ENCODE peak calls at places on chromosomes 6 and 20, in eight cellular contexts. J is GM23248, V is hepatocyte, C is neural progenitor cell, S is H9, Y is A549, O is mesenchymal stem cell, A is IMR-90. F is an unnamed sample.

GRCh38 chr20:38757145-38757800 is 9.0 kb downstream of the ACTR5 start:
- DNase-seq in S (no peak), V (no peak), Y (no peak), A (no peak), C (no peak), J (no peak), O (no peak), F (no peak)

GRCh38 chr6:169663468-169663867 is 38.4 kb downstream of the WDR27 start:
- DNase-seq in J (no peak), V (no peak), Y (no peak), S (no peak), O (no peak), A (no peak), C (no peak), F (no peak)

GRCh38 chr20:12592756-12593155 is 416.0 kb upstream of the SPTLC3 start:
- DNase-seq in V (no peak), O (no peak), Y (no peak), A (no peak), C (no peak), J (no peak), S (no peak), F (no peak)

GRCh38 chr6:107673076-107673494 is 151.0 kb downstream of the SCML4 start:
- DNase-seq in C (no peak), J (no peak), S (no peak), A (no peak), O (no peak), V (no peak), Y (no peak), F (no peak)

GRCh38 chr20:23161968-23162696 is 76.0 kb upstream of the CD93 start:
- DNase-seq in C (no peak), S (peak), O (peak), V (peak), J (no peak), Y (no peak), A (no peak), F (peak)

GRCh38 chr6:168244961-168245551 is 74.5 kb downstream of the DACT2 start:
- DNase-seq in A (no peak), V (no peak), Y (no peak), C (no peak), J (no peak), O (no peak), S (no peak), F (no peak)

GRCh38 chr20:38806855-38807655 is 1.6 kb downstream of the PPP1R16B start:
- DNase-seq in O (no peak), V (no peak), C (peak), Y (no peak), A (no peak), S (no peak), J (no peak), F (no peak)

GRCh38 chr20:58106143-58106750 is 122.2 kb downstream of the ANKRD60 start:
- DNase-seq in A (no peak), O (no peak), V (no peak), J (peak), S (no peak), C (no peak), Y (no peak), F (no peak)

GRCh38 chr6:119110601-119111548 is 32.4 kb upstream of the FAM184A start:
- DNase-seq in A (peak), V (peak), O (peak), S (no peak), C (peak), J (peak), Y (no peak), F (peak)

GRCh38 chr6:125587624-125588023 is 161.8 kb upstream of the HEY2 start:
- DNase-seq in A (no peak), Y (no peak), O (no peak), S (no peak), C (no peak), V (no peak), J (no peak), F (no peak)

GRCh38 chr6:148593130-148593812 is 153.6 kb upstream of the UST start:
- DNase-seq in J (peak), V (no peak), C (no peak), Y (no peak), A (peak), S (no peak), O (peak), F (no peak)

GRCh38 chr6:29681811-29682210 is 859 bp upstream of the ZFP57 start:
- DNase-seq in O (no peak), S (no peak), V (no peak), J (no peak), Y (no peak), C (no peak), A (no peak), F (no peak)

GRCh38 chr6:140623498-140623897 is 1249.0 kb upstream of the CITED2 start:
- DNase-seq in S (no peak), A (peak), J (peak), C (no peak), Y (no peak), O (peak), V (no peak), F (no peak)

GRCh38 chr20:32828029-32828666 is 8.4 kb downstream of the MAPRE1 start:
- DNase-seq in V (no peak), Y (no peak), A (peak), C (no peak), S (no peak), O (peak), J (peak), F (no peak)

GRCh38 chr20:41342474-41343464 is 2.1 kb downstream of the LPIN3 start:
- DNase-seq in J (no peak), O (no peak), A (no peak), S (no peak), C (no peak), V (no peak), Y (no peak), F (no peak)

GRCh38 chr20:62841705-62842212 is 19.9 kb downstream of the TCFL5 start:
- DNase-seq in S (no peak), C (no peak), J (no peak), O (no peak), V (no peak), A (no peak), Y (no peak), F (no peak)

GRCh38 chr6:155313602-155314091 is 637 bp downstream of the TFB1M start:
- DNase-seq in V (peak), Y (peak), A (no peak), J (peak), C (no peak), S (no peak), O (no peak), F (peak)

GRCh38 chr20:6704132-6704861 is 63.2 kb upstream of the BMP2 start:
- DNase-seq in C (no peak), J (peak), O (peak), V (peak), A (peak), S (no peak), Y (peak), F (no peak)

GRCh38 chr6:30810813-30811329 is 66.5 kb upstream of the IER3 start:
- DNase-seq in A (no peak), J (no peak), C (no peak), Y (no peak), S (peak), O (no peak), V (peak), F (no peak)

GRCh38 chr6:93391982-93392381 is 27.4 kb downstream of the EPHA7 start:
- DNase-seq in S (no peak), O (peak), Y (no peak), C (no peak), A (no peak), V (peak), J (no peak), F (no peak)

GRCh38 chr6:145044606-145045275 is 690.6 kb downstream of the EPM2A start:
- DNase-seq in S (no peak), C (no peak), Y (no peak), O (peak), J (peak), A (peak), V (peak), F (no peak)

GRCh38 chr20:46148313-46149213 is 30.4 kb downstream of the CD40 start:
- DNase-seq in J (no peak), V (no peak), Y (no peak), O (no peak), A (no peak), C (no peak), S (no peak), F (no peak)

GRCh38 chr20:46154796-46155195 is 36.7 kb downstream of the CD40 start:
- DNase-seq in C (no peak), Y (no peak), S (no peak), V (no peak), J (no peak), O (no peak), A (no peak), F (no peak)

GRCh38 chr20:46151936-46152335 is 33.8 kb downstream of the CD40 start:
- DNase-seq in J (no peak), S (peak), O (no peak), V (no peak), C (peak), Y (peak), A (no peak), F (peak)

GRCh38 chr20:46152824-46153586 is 34.9 kb downstream of the CD40 start:
- DNase-seq in C (no peak), J (no peak), S (no peak), O (no peak), V (no peak), Y (no peak), A (no peak), F (no peak)

DNA sequence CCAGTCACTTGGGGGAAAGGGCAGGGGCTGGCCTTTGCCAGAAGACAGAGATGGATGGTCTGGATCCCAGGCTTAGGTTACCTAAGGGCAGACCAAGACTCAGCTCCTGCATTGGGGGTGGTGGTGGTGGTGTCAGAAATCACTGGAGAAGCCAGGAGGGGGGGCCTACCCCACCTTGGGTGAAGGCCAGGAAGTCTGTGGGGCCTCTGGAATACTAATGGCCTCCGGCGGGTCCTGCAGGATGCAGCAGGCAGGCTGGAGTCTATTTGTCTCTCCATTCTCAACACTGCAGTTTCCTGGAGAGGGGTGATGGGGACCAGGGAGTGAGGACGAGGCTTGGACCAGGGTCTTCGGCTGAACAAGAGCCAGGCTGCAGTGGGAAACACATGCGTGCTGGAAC is 32.9 kb downstream of the CD40 start:
- DNase-seq in C (no peak), J (no peak), S (no peak), O (no peak), V (no peak), Y (no peak), A (no peak), F (no peak)
- H3K4me2 ChIP-seq in C (no peak), J (no peak), S (no peak), O (no peak), V (no peak), Y (no peak), A (no peak), F (no peak)

GRCh38 chr6:62285612-62286469 is at the start of gene KHDRBS2:
- DNase-seq in C (peak), S (peak), Y (peak), O (peak), A (no peak), V (peak), J (peak), F (peak)
- H3K4me2 ChIP-seq in C (peak), S (peak), Y (peak), O (peak), A (no peak), V (peak), J (no peak), F (peak)

GRCh38 chr6:102126488-102126887 is 733.0 kb downstream of the GRIK2 start:
- DNase-seq in A (no peak), O (no peak), C (peak), V (no peak), Y (no peak), J (no peak), S (no peak), F (no peak)
- H3K4me2 ChIP-seq in A (no peak), O (no peak), C (no peak), V (no peak), Y (no peak), J (no peak), S (no peak), F (no peak)

GRCh38 chr6:45427632-45428031 is 49.9 kb upstream of the SUPT3H start:
- DNase-seq in V (no peak), C (no peak), A (no peak), Y (no peak), S (no peak), O (no peak), J (peak), F (no peak)
- H3K4me2 ChIP-seq in V (no peak), C (no peak), A (no peak), Y (no peak), S (no peak), O (no peak), J (peak), F (no peak)

F was measured in Karpas-422.